ENCODE peak calls at places on chromosomes 11 and 22, in six cellular contexts. A, E, N, C, B and F are unnamed samples.

GRCh38 chr22:29695129-29695926 is 24.5 kb upstream of the CABP7 start:
- DNase-seq in A (no peak), E (no peak), N (no peak), C (no peak), B (no peak), F (no peak)

GRCh38 chr11:103433380-103433779 is 324.2 kb downstream of the DYNC2H1 start:
- DNase-seq in A (peak), E (peak), N (no peak), C (no peak), B (peak), F (peak)

GRCh38 chr11:104678408-104678807 is 219.9 kb downstream of the CASP12 start:
- DNase-seq in A (no peak), E (no peak), N (no peak), C (no peak), B (no peak), F (no peak)

GRCh38 chr11:86990079-86990478 is 34.9 kb upstream of the FZD4 start:
- DNase-seq in A (peak), E (peak), N (no peak), C (no peak), B (no peak), F (peak)

GRCh38 chr11:129041611-129042018 is 98.9 kb upstream of the TP53AIP1 start:
- DNase-seq in A (peak), E (no peak), N (no peak), C (no peak), B (no peak), F (no peak)

GRCh38 chr22:17079572-17079971 is 5.2 kb upstream of the IL17RA start:
- DNase-seq in A (peak), E (no peak), N (no peak), C (no peak), B (no peak), F (no peak)

GRCh38 chr11:61052182-61052972 is 49.9 kb upstream of the CD5 start:
- DNase-seq in A (no peak), E (no peak), N (no peak), C (no peak), B (no peak), F (no peak)

GRCh38 chr11:64842851-64843841 is 1.3 kb downstream of the CDC42BPG start:
- DNase-seq in A (no peak), E (no peak), N (no peak), C (no peak), B (no peak), F (no peak)

GRCh38 chr22:30398685-30399680 is 2.2 kb downstream of the SEC14L2 start:
- DNase-seq in A (no peak), E (no peak), N (no peak), C (no peak), B (no peak), F (no peak)

GRCh38 chr11:131464481-131464880 is 94.1 kb downstream of the NTM start:
- DNase-seq in A (no peak), E (no peak), N (no peak), C (no peak), B (no peak), F (no peak)

GRCh38 chr22:46686221-46686872 is 51.7 kb downstream of the CERK start:
- DNase-seq in A (no peak), E (no peak), N (no peak), C (peak), B (no peak), F (no peak)

GRCh38 chr22:41052661-41053490 is 39.5 kb upstream of the EP300 start:
- DNase-seq in A (peak), E (no peak), N (no peak), C (no peak), B (peak), F (peak)

GRCh38 chr11:70742553-70743291 is 344.4 kb downstream of the CTTN start:
- DNase-seq in A (no peak), E (no peak), N (peak), C (no peak), B (no peak), F (no peak)

GRCh38 chr22:17929909-17930308 is 94.5 kb downstream of the MICAL3 start:
- DNase-seq in A (no peak), E (no peak), N (no peak), C (no peak), B (no peak), F (no peak)

GRCh38 chr22:46613606-46613997 is 6.6 kb upstream of the GRAMD4 start:
- DNase-seq in A (no peak), E (no peak), N (no peak), C (no peak), B (no peak), F (no peak)

GRCh38 chr11:101439488-101439887 is 144.3 kb downstream of the TRPC6 start:
- DNase-seq in A (no peak), E (no peak), N (peak), C (no peak), B (no peak), F (no peak)

GRCh38 chr22:31279821-31280496 is 12.3 kb downstream of the PIK3IP1 start:
- DNase-seq in A (no peak), E (no peak), N (no peak), C (no peak), B (no peak), F (no peak)

GRCh38 chr11:457071-457760 is 7.1 kb downstream of the PTDSS2 start:
- DNase-seq in A (no peak), E (no peak), N (no peak), C (peak), B (no peak), F (no peak)

GRCh38 chr11:60485987-60486386 is 6.6 kb upstream of the MS4A12 start:
- DNase-seq in A (no peak), E (no peak), N (peak), C (no peak), B (no peak), F (no peak)

GRCh38 chr11:102760355-102761035 is 19.9 kb downstream of the MMP10 start:
- DNase-seq in A (peak), E (peak), N (no peak), C (no peak), B (peak), F (peak)

GRCh38 chr22:46588279-46589140 is 31.7 kb upstream of the GRAMD4 start:
- DNase-seq in A (no peak), E (no peak), N (no peak), C (peak), B (no peak), F (no peak)

GRCh38 chr11:107576497-107577086 is 11.1 kb upstream of the ALKBH8 start:
- DNase-seq in A (peak), E (no peak), N (peak), C (peak), B (no peak), F (peak)

GRCh38 chr22:19178065-19178658 is 374 bp downstream of the SLC25A1 start:
- DNase-seq in A (peak), E (no peak), N (peak), C (peak), B (no peak), F (no peak)

GRCh38 chr11:64250875-64251721 is at the start of gene PLCB3:
- DNase-seq in A (no peak), E (no peak), N (peak), C (peak), B (no peak), F (no peak)

GRCh38 chr11:65736810-65737209 is 16.2 kb upstream of the RNASEH2C start:
- DNase-seq in A (no peak), E (no peak), N (no peak), C (no peak), B (no peak), F (no peak)

GRCh38 chr11:77559686-77560425 is 29.9 kb upstream of the AQP11 start:
- DNase-seq in A (peak), E (peak), N (no peak), C (no peak), B (peak), F (peak)

GRCh38 chr11:2708757-2709281 is 9.0 kb upstream of the KCNQ1OT1 start:
- DNase-seq in A (peak), E (no peak), N (no peak), C (no peak), B (no peak), F (no peak)

GRCh38 chr11:120326228-120326627 is 1.1 kb downstream of the TLCD5 start:
- DNase-seq in A (peak), E (no peak), N (no peak), C (no peak), B (peak), F (no peak)
- H3K4me3 ChIP-seq in A (peak), E (peak), N (peak), C (peak), B (peak), F (peak)

GRCh38 chr11:22785251-22785650 is 44.4 kb downstream of the SVIP start:
- DNase-seq in A (peak), E (no peak), N (no peak), C (no peak), B (no peak), F (no peak)
- TF ChIP-seq CTCF in A (no peak), E (no peak), N (no peak), C (no peak), B (no peak), F (no peak)

DNA sequence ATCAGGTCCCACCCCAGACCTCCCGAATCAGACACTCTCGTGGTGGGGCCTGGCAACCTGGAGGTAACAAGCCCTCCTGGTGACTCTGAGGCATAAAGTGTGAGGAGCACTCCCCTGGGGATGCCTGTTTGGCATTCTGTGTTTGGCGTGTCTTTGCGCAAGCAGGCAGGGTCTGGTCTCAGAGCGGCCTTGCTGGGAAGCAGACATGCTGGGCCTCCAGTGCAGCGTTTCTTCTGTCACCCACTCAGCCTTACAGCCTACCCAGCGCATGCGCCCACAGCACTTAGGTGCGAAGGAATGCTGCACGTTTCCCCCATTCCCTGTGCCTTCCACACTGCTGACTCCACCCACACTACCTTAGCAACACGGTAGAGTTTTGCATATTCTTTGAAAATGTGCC is 7.4 kb upstream of the CXCR5 start:
- DNase-seq in A (no peak), E (no peak), N (no peak), C (no peak), B (no peak), F (no peak)
- H3K4me3 ChIP-seq in A (no peak), E (no peak), N (no peak), C (no peak), B (no peak), F (no peak)

GRCh38 chr22:24503137-24503850 is 8.2 kb downstream of the UPB1 start:
- DNase-seq in A (peak), E (no peak), N (peak), C (peak), B (no peak), F (peak)
- TF ChIP-seq CTCF in A (peak), E (peak), N (peak), C (peak), B (peak), F (peak)

GRCh38 chr22:36419177-36419911 is 31.6 kb upstream of the MYH9 start:
- DNase-seq in A (peak), E (no peak), N (peak), C (peak), B (no peak), F (no peak)
- H3K4me3 ChIP-seq in A (no peak), E (no peak), N (no peak), C (peak), B (no peak), F (no peak)